ENCODE peak calls at places on chromosomes 6 and 20, in nine cellular contexts. B is ureter; D is effector CD4-positive, alpha-beta T cell; A is H4; Y is stimulated activated CD4-positive, alpha-beta T cell treated with anti-CD3 and anti-CD28 coated beads, Interleukin-1b, Interleukin-23, amount 100 ng/mL, for 24 hours; I is GM13976; U is non-pigmented ciliary epithelial cell; Z is NCI-H1694; E is ELF-1. L is an unnamed sample.

GRCh38 chr6:24148154-24148570 is 22.1 kb downstream of the NRSN1 start:
- DNase-seq in A (no peak), Y (no peak), Z (no peak), B (no peak), I (no peak), U (no peak), E (no peak), D (no peak), L (no peak)

GRCh38 chr6:130811932-130812331 is 15.3 kb upstream of the SMLR1 start:
- DNase-seq in A (peak), B (no peak), D (no peak), E (no peak), U (peak), Z (no peak), I (no peak), Y (no peak), L (no peak)

GRCh38 chr6:120786682-120787081 is 547.6 kb downstream of the TBC1D32 start:
- DNase-seq in Z (no peak), E (no peak), I (no peak), D (no peak), Y (no peak), A (no peak), U (no peak), B (no peak), L (no peak)

GRCh38 chr6:170147832-170148708 is 142.8 kb downstream of the DLL1 start:
- DNase-seq in Y (no peak), Z (peak), E (peak), I (peak), A (no peak), U (no peak), B (no peak), D (no peak), L (no peak)

GRCh38 chr20:32474967-32475819 is 109.9 kb downstream of the NOL4L start:
- DNase-seq in E (peak), A (peak), B (peak), I (peak), D (no peak), U (peak), Z (no peak), Y (no peak), L (no peak)

GRCh38 chr6:137271245-137272183 is 52.3 kb upstream of the IFNGR1 start:
- DNase-seq in I (peak), E (no peak), D (no peak), U (no peak), B (no peak), A (peak), Z (peak), Y (no peak), L (no peak)

GRCh38 chr6:162620067-162620466 is 107.5 kb downstream of the PRKN start:
- DNase-seq in E (no peak), I (no peak), U (no peak), Z (no peak), Y (no peak), B (no peak), A (no peak), D (no peak), L (no peak)

GRCh38 chr6:65299236-65299635 is 407.8 kb downstream of the EYS start:
- DNase-seq in Y (no peak), B (no peak), D (no peak), Z (no peak), I (no peak), E (no peak), U (no peak), A (no peak), L (no peak)

GRCh38 chr6:113416166-113416565 is 441.0 kb upstream of the MARCKS start:
- DNase-seq in I (no peak), U (no peak), Y (no peak), A (no peak), D (no peak), Z (no peak), B (no peak), E (no peak), L (no peak)

GRCh38 chr6:146546440-146546839 is 2.8 kb downstream of the RAB32 start:
- DNase-seq in E (no peak), A (peak), B (no peak), Z (no peak), U (peak), D (no peak), Y (no peak), I (no peak), L (no peak)

GRCh38 chr6:107495196-107495643 is 5.3 kb downstream of the SOBP start:
- DNase-seq in Y (no peak), D (no peak), Z (no peak), U (no peak), E (no peak), I (no peak), B (no peak), A (peak), L (no peak)

GRCh38 chr20:19947611-19948264 is 69.4 kb upstream of the NAA20 start:
- DNase-seq in Z (no peak), I (peak), E (peak), Y (no peak), U (peak), B (no peak), A (peak), D (no peak), L (no peak)

GRCh38 chr6:105087571-105088211 is 92.1 kb downstream of the POPDC3 start:
- DNase-seq in I (peak), Y (no peak), U (peak), E (no peak), D (no peak), Z (peak), A (peak), B (no peak), L (peak)

GRCh38 chr6:2196079-2196679 is 49.2 kb downstream of the GMDS start:
- DNase-seq in D (peak), U (no peak), I (peak), A (peak), E (no peak), Y (no peak), B (no peak), Z (peak), L (no peak)

GRCh38 chr20:23362392-23363256 is 642 bp downstream of the GZF1 start:
- DNase-seq in Y (no peak), U (no peak), D (no peak), B (no peak), Z (no peak), I (no peak), E (peak), A (peak), L (no peak)

GRCh38 chr6:34472425-34472824 is 6.5 kb downstream of the PACSIN1 start:
- DNase-seq in U (no peak), A (no peak), E (no peak), B (no peak), I (no peak), Y (no peak), Z (no peak), D (no peak), L (no peak)

GRCh38 chr6:14731638-14732037 is 514.2 kb upstream of the JARID2 start:
- DNase-seq in U (no peak), D (no peak), B (no peak), Y (no peak), I (no peak), A (no peak), Z (no peak), E (no peak), L (no peak)

GRCh38 chr6:4180653-4181255 is 45.4 kb upstream of the ECI2 start:
- DNase-seq in D (no peak), A (no peak), E (no peak), Y (no peak), U (peak), B (no peak), I (no peak), Z (no peak), L (no peak)

GRCh38 chr20:18504479-18505060 is 3.2 kb upstream of the SEC23B start:
- DNase-seq in U (no peak), I (no peak), D (no peak), Z (no peak), Y (no peak), A (no peak), B (peak), E (peak), L (no peak)

GRCh38 chr6:150343434-150343833 is 25.4 kb upstream of the IYD start:
- DNase-seq in B (no peak), D (no peak), Y (no peak), E (no peak), A (no peak), I (no peak), Z (no peak), U (no peak), L (no peak)

GRCh38 chr6:160853946-160854345 is 137.6 kb upstream of the MAP3K4 start:
- DNase-seq in E (no peak), B (no peak), U (no peak), A (no peak), Z (no peak), I (no peak), D (no peak), Y (no peak), L (no peak)

GRCh38 chr6:167795874-167796667 is 30.6 kb upstream of the AFDN start:
- DNase-seq in B (no peak), I (no peak), Y (no peak), A (no peak), Z (no peak), E (peak), D (no peak), U (no peak), L (no peak)

GRCh38 chr6:98118357-98119045 is 715.9 kb upstream of the POU3F2 start:
- DNase-seq in Z (no peak), U (no peak), A (no peak), Y (no peak), I (no peak), D (no peak), E (peak), B (no peak), L (no peak)